ENCODE peak calls at places on chromosomes 7 and 10, in nine cellular contexts. G is omental fat pad; I is T-helper 2 cell; F is GM19239; C is HT1080; Z is A549; D is transverse colon; J is astrocyte of the cerebellum; O is activated CD8-positive, alpha-beta memory T cell treated with anti-CD3 and anti-CD28 coated beads for 48 hours. S is an unnamed sample.

GRCh38 chr10:5752301-5752871 is 60.8 kb downstream of the GDI2 start:
- DNase-seq in Z (no peak), F (no peak), O (no peak), J (no peak), C (no peak), D (no peak), I (no peak), G (no peak), S (no peak)

GRCh38 chr7:16083931-16084330 is 337.4 kb downstream of the CRPPA start:
- DNase-seq in J (no peak), I (no peak), Z (peak), O (no peak), G (no peak), C (no peak), F (no peak), D (no peak), S (no peak)

GRCh38 chr10:14409247-14409646 is 78.5 kb upstream of the FRMD4A start:
- DNase-seq in I (no peak), Z (no peak), J (no peak), D (no peak), O (no peak), F (no peak), G (no peak), C (no peak), S (no peak)

GRCh38 chr7:53485354-53485753 is 449.9 kb downstream of the POM121L12 start:
- DNase-seq in G (no peak), I (no peak), F (no peak), J (no peak), D (no peak), Z (no peak), O (no peak), C (no peak), S (no peak)

GRCh38 chr7:55307123-55307916 is 57.8 kb upstream of the LANCL2 start:
- DNase-seq in I (no peak), F (no peak), J (no peak), Z (peak), D (no peak), G (no peak), O (no peak), C (peak), S (no peak)

GRCh38 chr10:120505866-120506265 is 48.8 kb downstream of the PLPP4 start:
- DNase-seq in O (no peak), G (no peak), I (no peak), C (no peak), J (peak), Z (no peak), D (no peak), F (no peak), S (no peak)

GRCh38 chr10:132638130-132638515 is 100.5 kb downstream of the INPP5A start:
- DNase-seq in O (no peak), J (no peak), I (no peak), C (no peak), G (no peak), F (no peak), Z (no peak), D (no peak), S (no peak)

GRCh38 chr10:67110286-67110685 is 184.4 kb downstream of the LRRTM3 start:
- DNase-seq in O (no peak), C (no peak), I (no peak), G (no peak), F (no peak), Z (no peak), J (no peak), D (no peak), S (no peak)

GRCh38 chr7:127885843-127886242 is 145.4 kb downstream of the LRRC4 start:
- DNase-seq in Z (no peak), F (no peak), I (no peak), O (no peak), D (no peak), C (peak), J (peak), G (no peak), S (no peak)

GRCh38 chr7:95269640-95270039 is 54.7 kb downstream of the PON1 start:
- DNase-seq in C (no peak), Z (no peak), F (no peak), D (no peak), J (no peak), O (no peak), I (no peak), G (no peak), S (no peak)

GRCh38 chr10:5560844-5561703 is 36.3 kb downstream of the CALML3 start:
- DNase-seq in J (no peak), I (no peak), D (no peak), C (no peak), Z (no peak), F (no peak), G (no peak), O (no peak), S (no peak)

GRCh38 chr10:53754851-53755250 is 982.3 kb upstream of the MBL2 start:
- DNase-seq in F (no peak), C (no peak), J (no peak), D (no peak), G (no peak), Z (no peak), O (no peak), I (no peak), S (no peak)